ENCODE peak calls at places on chromosomes 5 and 9, in seven cellular contexts. One of them, this sample, is unnamed. For H3K36me3, the result is how much of the 10 kb centered on the place peaks cover.

GRCh38 chr5:115778417-115778816 is 38.0 kb downstream of the CDO1 start:
- DNase-seq in fibroblast of lung: peak
- DNase-seq in PC-9: no peak
- DNase-seq in neuronal stem cell: no peak
- DNase-seq in OCI-LY7: no peak
- DNase-seq in Karpas-422: no peak
- DNase-seq in hepatocyte: no peak
- DNase-seq in this sample: no peak

GRCh38 chr9:29564564-29564963 is 1991.3 kb upstream of the C9orf72 start:
- DNase-seq in Karpas-422: no peak
- DNase-seq in OCI-LY7: no peak
- DNase-seq in hepatocyte: no peak
- DNase-seq in neuronal stem cell: no peak
- DNase-seq in PC-9: no peak
- DNase-seq in fibroblast of lung: no peak
- DNase-seq in this sample: no peak

GRCh38 chr5:135177591-135177990 is 143.6 kb upstream of the PITX1 start:
- DNase-seq in fibroblast of lung: no peak
- DNase-seq in neuronal stem cell: no peak
- DNase-seq in PC-9: no peak
- DNase-seq in OCI-LY7: peak
- DNase-seq in hepatocyte: no peak
- DNase-seq in Karpas-422: peak
- DNase-seq in this sample: no peak

GRCh38 chr9:6495484-6495883 is 82.5 kb downstream of the UHRF2 start:
- DNase-seq in PC-9: no peak
- DNase-seq in hepatocyte: no peak
- DNase-seq in Karpas-422: no peak
- DNase-seq in fibroblast of lung: no peak
- DNase-seq in neuronal stem cell: no peak
- DNase-seq in OCI-LY7: peak
- DNase-seq in this sample: no peak

GRCh38 chr9:133592731-133593409 is 16.3 kb downstream of the FAM163B start:
- DNase-seq in neuronal stem cell: no peak
- DNase-seq in Karpas-422: peak
- DNase-seq in PC-9: no peak
- DNase-seq in OCI-LY7: peak
- DNase-seq in hepatocyte: no peak
- DNase-seq in fibroblast of lung: no peak
- DNase-seq in this sample: no peak

GRCh38 chr5:126016256-126016655 is 407.0 kb upstream of the GRAMD2B start:
- DNase-seq in Karpas-422: no peak
- DNase-seq in OCI-LY7: no peak
- DNase-seq in neuronal stem cell: no peak
- DNase-seq in hepatocyte: no peak
- DNase-seq in fibroblast of lung: peak
- DNase-seq in PC-9: no peak
- DNase-seq in this sample: no peak

GRCh38 chr5:107368593-107368992 is 302.1 kb downstream of the EFNA5 start:
- DNase-seq in hepatocyte: no peak
- DNase-seq in OCI-LY7: no peak
- DNase-seq in neuronal stem cell: no peak
- DNase-seq in Karpas-422: no peak
- DNase-seq in PC-9: no peak
- DNase-seq in fibroblast of lung: no peak
- DNase-seq in this sample: no peak

GRCh38 chr5:149600932-149601331 is 19.6 kb downstream of the ARHGEF37 start:
- DNase-seq in fibroblast of lung: no peak
- DNase-seq in neuronal stem cell: no peak
- DNase-seq in OCI-LY7: no peak
- DNase-seq in Karpas-422: no peak
- DNase-seq in PC-9: no peak
- DNase-seq in hepatocyte: no peak
- DNase-seq in this sample: no peak

GRCh38 chr5:86909461-86909881 is 291.7 kb downstream of the COX7C start:
- DNase-seq in PC-9: no peak
- DNase-seq in OCI-LY7: no peak
- DNase-seq in Karpas-422: no peak
- DNase-seq in hepatocyte: peak
- DNase-seq in neuronal stem cell: no peak
- DNase-seq in fibroblast of lung: peak
- DNase-seq in this sample: no peak

GRCh38 chr5:138110266-138110963 is 26.6 kb downstream of the WNT8A start:
- DNase-seq in OCI-LY7: no peak
- DNase-seq in hepatocyte: no peak
- DNase-seq in PC-9: no peak
- DNase-seq in Karpas-422: no peak
- DNase-seq in fibroblast of lung: peak
- DNase-seq in neuronal stem cell: peak
- DNase-seq in this sample: no peak

GRCh38 chr5:139745121-139745799 is 50.3 kb upstream of the PSD2 start:
- DNase-seq in Karpas-422: no peak
- DNase-seq in OCI-LY7: no peak
- DNase-seq in hepatocyte: peak
- DNase-seq in neuronal stem cell: no peak
- DNase-seq in PC-9: peak
- DNase-seq in fibroblast of lung: peak
- DNase-seq in this sample: no peak

GRCh38 chr9:81557957-81558791 is 131.2 kb downstream of the TLE1 start:
- DNase-seq in fibroblast of lung: peak
- DNase-seq in hepatocyte: no peak
- DNase-seq in Karpas-422: no peak
- DNase-seq in PC-9: peak
- DNase-seq in OCI-LY7: no peak
- DNase-seq in neuronal stem cell: no peak
- DNase-seq in this sample: no peak

GRCh38 chr5:43075319-43076293 is 35.5 kb upstream of the ANXA2R start:
- DNase-seq in Karpas-422: peak
- DNase-seq in OCI-LY7: peak
- DNase-seq in fibroblast of lung: no peak
- DNase-seq in neuronal stem cell: no peak
- DNase-seq in hepatocyte: no peak
- DNase-seq in PC-9: no peak
- DNase-seq in this sample: no peak

GRCh38 chr5:127987354-127988148 is 96.0 kb upstream of the SLC12A2 start:
- DNase-seq in OCI-LY7: no peak
- DNase-seq in fibroblast of lung: peak
- DNase-seq in Karpas-422: no peak
- DNase-seq in PC-9: no peak
- DNase-seq in hepatocyte: no peak
- DNase-seq in neuronal stem cell: no peak
- DNase-seq in this sample: no peak

DNA sequence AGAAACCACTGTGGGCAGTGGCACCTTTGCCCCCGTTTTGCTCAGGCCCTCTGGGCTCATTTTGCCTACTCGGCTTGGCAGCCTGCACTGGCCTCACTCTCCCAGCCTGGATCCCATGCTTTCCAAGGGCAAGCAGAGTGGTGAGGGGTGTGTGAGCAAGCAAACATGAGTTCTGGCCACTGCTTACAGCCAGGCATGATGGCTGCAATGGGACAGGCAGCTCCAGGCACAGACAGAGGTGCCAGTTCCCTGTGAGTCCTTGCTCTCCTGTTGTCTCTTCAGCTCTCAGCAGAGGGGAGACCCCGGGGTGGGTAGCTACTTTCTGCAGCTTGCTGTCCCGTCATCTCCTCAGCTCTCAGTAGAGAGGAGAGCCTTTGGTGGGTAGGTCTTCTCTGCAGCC is 35.2 kb upstream of the TYRP1 start:
- DNase-seq in OCI-LY7: no peak
- DNase-seq in neuronal stem cell: no peak
- DNase-seq in hepatocyte: no peak
- DNase-seq in Karpas-422: no peak
- DNase-seq in PC-9: no peak
- DNase-seq in fibroblast of lung: no peak
- DNase-seq in this sample: no peak
- H3K36me3 ChIP-seq in OCI-LY7: under half
- H3K36me3 ChIP-seq in neuronal stem cell: under half
- H3K36me3 ChIP-seq in hepatocyte: under half
- H3K36me3 ChIP-seq in Karpas-422: under half
- H3K36me3 ChIP-seq in PC-9: under half
- H3K36me3 ChIP-seq in fibroblast of lung: under half
- H3K36me3 ChIP-seq in this sample: under half

GRCh38 chr5:80387063-80387768 is 20.6 kb upstream of the ZFYVE16 start:
- DNase-seq in fibroblast of lung: no peak
- DNase-seq in hepatocyte: no peak
- DNase-seq in Karpas-422: no peak
- DNase-seq in PC-9: no peak
- DNase-seq in OCI-LY7: no peak
- DNase-seq in neuronal stem cell: no peak
- DNase-seq in this sample: no peak

DNA sequence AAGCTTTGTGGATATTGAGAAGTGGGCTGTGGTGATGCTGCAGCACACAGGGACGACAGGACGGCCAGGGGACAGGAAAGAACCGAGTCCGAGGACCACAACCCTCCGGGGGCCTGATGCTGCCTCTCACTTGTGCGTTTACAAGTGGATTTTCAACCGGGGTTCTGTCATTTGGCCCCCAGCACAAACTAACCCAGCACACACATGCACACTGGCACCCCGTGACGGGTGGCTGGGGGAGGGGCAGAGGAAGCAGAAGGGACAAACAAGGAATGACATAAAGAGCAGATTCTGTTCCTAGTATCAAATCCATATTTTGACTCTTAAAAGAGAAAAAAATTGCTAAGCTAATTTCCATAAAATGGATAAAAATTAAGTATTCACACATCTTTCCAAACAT is 18.3 kb upstream of the ZFYVE16 start:
- DNase-seq in OCI-LY7: no peak
- DNase-seq in neuronal stem cell: no peak
- DNase-seq in PC-9: no peak
- DNase-seq in Karpas-422: no peak
- DNase-seq in hepatocyte: no peak
- DNase-seq in fibroblast of lung: no peak
- DNase-seq in this sample: no peak
- H2AFZ ChIP-seq in OCI-LY7: no peak
- H2AFZ ChIP-seq in neuronal stem cell: no peak
- H2AFZ ChIP-seq in PC-9: no peak
- H2AFZ ChIP-seq in Karpas-422: no peak
- H2AFZ ChIP-seq in hepatocyte: no peak
- H2AFZ ChIP-seq in fibroblast of lung: no peak
- H2AFZ ChIP-seq in this sample: no peak

GRCh38 chr5:98784411-98784810 is 10.9 kb downstream of the RGMB start:
- DNase-seq in PC-9: no peak
- DNase-seq in hepatocyte: no peak
- DNase-seq in Karpas-422: no peak
- DNase-seq in OCI-LY7: no peak
- DNase-seq in fibroblast of lung: no peak
- DNase-seq in neuronal stem cell: no peak
- DNase-seq in this sample: no peak

GRCh38 chr5:98787131-98787719 is 13.8 kb downstream of the RGMB start:
- DNase-seq in hepatocyte: no peak
- DNase-seq in PC-9: no peak
- DNase-seq in fibroblast of lung: no peak
- DNase-seq in neuronal stem cell: no peak
- DNase-seq in Karpas-422: no peak
- DNase-seq in OCI-LY7: no peak
- DNase-seq in this sample: no peak

GRCh38 chr5:98789029-98789428 is 15.6 kb downstream of the RGMB start:
- DNase-seq in OCI-LY7: no peak
- DNase-seq in Karpas-422: no peak
- DNase-seq in hepatocyte: no peak
- DNase-seq in neuronal stem cell: no peak
- DNase-seq in PC-9: no peak
- DNase-seq in fibroblast of lung: no peak
- DNase-seq in this sample: no peak

GRCh38 chr5:98785244-98785643 is 11.8 kb downstream of the RGMB start:
- DNase-seq in OCI-LY7: no peak
- DNase-seq in hepatocyte: no peak
- DNase-seq in Karpas-422: no peak
- DNase-seq in PC-9: no peak
- DNase-seq in fibroblast of lung: no peak
- DNase-seq in neuronal stem cell: no peak
- DNase-seq in this sample: no peak

DNA sequence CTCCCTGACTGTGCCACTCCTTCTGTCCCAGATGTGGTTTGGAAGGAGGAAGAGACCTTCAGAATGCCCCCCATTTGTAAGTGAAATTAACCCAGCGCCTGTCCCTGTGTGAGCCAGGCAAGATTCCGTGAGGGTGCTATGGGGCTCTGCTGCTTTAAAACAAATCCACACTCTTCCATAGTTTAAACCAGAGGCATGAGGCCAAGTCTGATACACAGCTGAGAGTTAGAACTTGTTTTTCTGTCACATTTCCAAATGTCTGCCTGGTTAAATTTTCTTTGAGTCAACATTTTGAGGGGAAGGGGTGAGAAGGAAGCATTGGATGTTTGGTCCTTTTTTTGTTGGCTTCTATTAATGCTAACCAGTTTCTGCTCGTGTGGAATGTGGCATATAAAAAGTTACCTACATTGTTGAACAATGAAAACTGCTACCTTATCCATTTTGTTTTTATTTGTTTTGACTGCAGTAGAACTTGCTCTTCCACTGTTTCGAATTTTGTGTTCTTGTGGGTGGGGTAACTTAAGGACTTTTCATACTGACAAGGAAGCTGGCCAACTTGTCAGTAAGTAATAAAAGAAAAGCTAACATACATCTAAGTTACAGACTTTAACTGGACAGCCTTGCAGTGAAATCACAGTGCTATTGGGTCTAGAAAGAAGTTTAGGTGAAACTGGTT is 12.9 kb downstream of the RGMB start:
- DNase-seq in neuronal stem cell: no peak
- DNase-seq in OCI-LY7: no peak
- DNase-seq in Karpas-422: no peak
- DNase-seq in fibroblast of lung: peak
- DNase-seq in PC-9: peak
- DNase-seq in hepatocyte: no peak
- DNase-seq in this sample: no peak
- H3K36me3 ChIP-seq in neuronal stem cell: under half
- H3K36me3 ChIP-seq in OCI-LY7: under half
- H3K36me3 ChIP-seq in Karpas-422: under half
- H3K36me3 ChIP-seq in fibroblast of lung: under half
- H3K36me3 ChIP-seq in PC-9: under half
- H3K36me3 ChIP-seq in hepatocyte: under half
- H3K36me3 ChIP-seq in this sample: under half

GRCh38 chr5:98765815-98766214 is 7.6 kb upstream of the RGMB start:
- DNase-seq in neuronal stem cell: no peak
- DNase-seq in Karpas-422: no peak
- DNase-seq in fibroblast of lung: no peak
- DNase-seq in OCI-LY7: no peak
- DNase-seq in PC-9: no peak
- DNase-seq in hepatocyte: no peak
- DNase-seq in this sample: no peak

GRCh38 chr5:98768160-98769005 is 5.1 kb upstream of the RGMB start:
- DNase-seq in Karpas-422: peak
- DNase-seq in fibroblast of lung: peak
- DNase-seq in hepatocyte: peak
- DNase-seq in OCI-LY7: peak
- DNase-seq in neuronal stem cell: peak
- DNase-seq in PC-9: no peak
- DNase-seq in this sample: peak

GRCh38 chr5:98769256-98770157 is 4.0 kb upstream of the RGMB start:
- DNase-seq in fibroblast of lung: peak
- DNase-seq in neuronal stem cell: peak
- DNase-seq in Karpas-422: no peak
- DNase-seq in OCI-LY7: no peak
- DNase-seq in hepatocyte: peak
- DNase-seq in PC-9: peak
- DNase-seq in this sample: no peak

GRCh38 chr5:98769006-98769255 is 4.5 kb upstream of the RGMB start:
- DNase-seq in fibroblast of lung: no peak
- DNase-seq in hepatocyte: peak
- DNase-seq in PC-9: no peak
- DNase-seq in neuronal stem cell: no peak
- DNase-seq in OCI-LY7: no peak
- DNase-seq in Karpas-422: no peak
- DNase-seq in this sample: peak

GRCh38 chr5:98767563-98767962 is 5.9 kb upstream of the RGMB start:
- DNase-seq in hepatocyte: no peak
- DNase-seq in fibroblast of lung: no peak
- DNase-seq in Karpas-422: no peak
- DNase-seq in neuronal stem cell: peak
- DNase-seq in PC-9: no peak
- DNase-seq in OCI-LY7: no peak
- DNase-seq in this sample: no peak
- H2AFZ ChIP-seq in hepatocyte: no peak
- H2AFZ ChIP-seq in fibroblast of lung: peak
- H2AFZ ChIP-seq in Karpas-422: no peak
- H2AFZ ChIP-seq in neuronal stem cell: no peak
- H2AFZ ChIP-seq in PC-9: no peak
- H2AFZ ChIP-seq in OCI-LY7: no peak
- H2AFZ ChIP-seq in this sample: no peak

This sample was measured in MM.1S.